ENCODE peak calls at places on chromosome 7, in nine cellular contexts. F, O, J, E, U, T, H, D and G are unnamed samples.

GRCh38 chr7:137742051-137742450 is 104.7 kb downstream of the DGKI start:
- DNase-seq in F (no peak), O (no peak), J (no peak), E (no peak), U (no peak), T (no peak), H (no peak), D (no peak), G (no peak)

GRCh38 chr7:131294553-131294952 is 33.1 kb upstream of the MKLN1 start:
- DNase-seq in F (no peak), O (no peak), J (no peak), E (no peak), U (no peak), T (no peak), H (no peak), D (no peak), G (no peak)

GRCh38 chr7:5443678-5444077 is 20.0 kb upstream of the TNRC18 start:
- DNase-seq in F (no peak), O (no peak), J (no peak), E (no peak), U (no peak), T (no peak), H (no peak), D (no peak), G (no peak)

GRCh38 chr7:3722396-3722846 is 421.4 kb downstream of the SDK1 start:
- DNase-seq in F (no peak), O (no peak), J (peak), E (peak), U (peak), T (no peak), H (peak), D (no peak), G (no peak)

GRCh38 chr7:12244129-12244528 is 33.0 kb downstream of the TMEM106B start:
- DNase-seq in F (no peak), O (peak), J (peak), E (no peak), U (peak), T (no peak), H (no peak), D (no peak), G (no peak)

GRCh38 chr7:6271091-6271658 is 1.2 kb downstream of the CYTH3 start:
- DNase-seq in F (peak), O (peak), J (peak), E (peak), U (peak), T (no peak), H (no peak), D (no peak), G (peak)

GRCh38 chr7:38858281-38858884 is 50.6 kb downstream of the VPS41 start:
- DNase-seq in F (peak), O (no peak), J (no peak), E (no peak), U (no peak), T (no peak), H (no peak), D (no peak), G (no peak)

GRCh38 chr7:69598487-69599148 is 343 bp downstream of the AUTS2 start:
- DNase-seq in F (peak), O (peak), J (no peak), E (no peak), U (no peak), T (peak), H (no peak), D (no peak), G (no peak)

GRCh38 chr7:20351901-20352300 is 21.2 kb downstream of the ITGB8 start:
- DNase-seq in F (no peak), O (no peak), J (no peak), E (no peak), U (no peak), T (no peak), H (no peak), D (no peak), G (no peak)

GRCh38 chr7:149790146-149790548 is 16.8 kb upstream of the ZNF467 start:
- DNase-seq in F (no peak), O (peak), J (peak), E (peak), U (no peak), T (peak), H (peak), D (no peak), G (no peak)

GRCh38 chr7:129739427-129739826 is 127.9 kb downstream of the NRF1 start:
- DNase-seq in F (no peak), O (no peak), J (no peak), E (no peak), U (no peak), T (no peak), H (no peak), D (no peak), G (no peak)

GRCh38 chr7:83646027-83646426 is 2.9 kb downstream of the SEMA3E start:
- DNase-seq in F (no peak), O (no peak), J (no peak), E (no peak), U (no peak), T (no peak), H (no peak), D (no peak), G (no peak)

GRCh38 chr7:12067156-12067831 is 143.8 kb upstream of the TMEM106B start:
- DNase-seq in F (peak), O (peak), J (peak), E (peak), U (peak), T (peak), H (peak), D (peak), G (no peak)

GRCh38 chr7:5755704-5756131 is 25.7 kb downstream of the RNF216 start:
- DNase-seq in F (no peak), O (no peak), J (no peak), E (no peak), U (no peak), T (no peak), H (no peak), D (no peak), G (no peak)

GRCh38 chr7:149881328-149882263 is 7.8 kb downstream of the ATP6V0E2 start:
- DNase-seq in F (no peak), O (no peak), J (no peak), E (peak), U (no peak), T (no peak), H (no peak), D (no peak), G (no peak)

GRCh38 chr7:75881436-75882095 is 2.7 kb downstream of the RHBDD2 start:
- DNase-seq in F (no peak), O (no peak), J (no peak), E (no peak), U (no peak), T (no peak), H (no peak), D (no peak), G (no peak)

GRCh38 chr7:130791746-130792145 is 57.7 kb upstream of the KLF14 start:
- DNase-seq in F (no peak), O (no peak), J (no peak), E (no peak), U (no peak), T (no peak), H (no peak), D (no peak), G (no peak)

GRCh38 chr7:35760082-35760770 is 40.6 kb upstream of the SEPTIN7 start:
- DNase-seq in F (no peak), O (no peak), J (no peak), E (no peak), U (no peak), T (no peak), H (no peak), D (no peak), G (no peak)

GRCh38 chr7:118863961-118864360 is 639.5 kb downstream of the ANKRD7 start:
- DNase-seq in F (no peak), O (no peak), J (no peak), E (no peak), U (no peak), T (no peak), H (no peak), D (no peak), G (no peak)

GRCh38 chr7:33821970-33822369 is 83.4 kb upstream of the BMPER start:
- DNase-seq in F (no peak), O (no peak), J (no peak), E (no peak), U (no peak), T (no peak), H (no peak), D (no peak), G (no peak)

GRCh38 chr7:86158111-86158510 is 485.6 kb upstream of the GRM3 start:
- DNase-seq in F (no peak), O (no peak), J (no peak), E (no peak), U (no peak), T (no peak), H (no peak), D (no peak), G (no peak)

GRCh38 chr7:24851791-24852190 is 94.5 kb upstream of the GSDME start:
- DNase-seq in F (no peak), O (no peak), J (no peak), E (no peak), U (peak), T (no peak), H (peak), D (no peak), G (no peak)

GRCh38 chr7:116809636-116810266 is 52.6 kb upstream of the CAPZA2 start:
- DNase-seq in F (peak), O (no peak), J (peak), E (peak), U (peak), T (peak), H (no peak), D (no peak), G (no peak)

GRCh38 chr7:105787071-105787470 is 89.3 kb downstream of the ATXN7L1 start:
- DNase-seq in F (no peak), O (peak), J (no peak), E (no peak), U (no peak), T (no peak), H (no peak), D (no peak), G (no peak)